ENCODE peak calls at places on chromosomes 1 and 21, in eight cellular contexts. One of them, this sample, is unnamed.

GRCh38 chr21:37849703-37850102 is 66.6 kb downstream of the KCNJ6 start:
- DNase-seq in AG04450: peak; percentile 66
- DNase-seq in esophagus muscularis mucosa: no peak
- DNase-seq in ovary: no peak
- DNase-seq in cardiac muscle cell: peak; percentile 72
- DNase-seq in sigmoid colon: no peak
- DNase-seq in CD8-positive, alpha-beta memory T cell: no peak
- DNase-seq in left lung: no peak
- DNase-seq in this sample: no peak

GRCh38 chr1:203120325-203121138 is 7.0 kb upstream of the ADORA1 start:
- DNase-seq in sigmoid colon: peak; percentile 46
- DNase-seq in left lung: no peak
- DNase-seq in cardiac muscle cell: no peak
- DNase-seq in CD8-positive, alpha-beta memory T cell: no peak
- DNase-seq in esophagus muscularis mucosa: peak; percentile 64
- DNase-seq in ovary: no peak
- DNase-seq in AG04450: no peak
- DNase-seq in this sample: no peak

GRCh38 chr21:17658931-17659330 is 46.2 kb upstream of the BTG3 start:
- DNase-seq in ovary: no peak
- DNase-seq in cardiac muscle cell: no peak
- DNase-seq in sigmoid colon: no peak
- DNase-seq in CD8-positive, alpha-beta memory T cell: no peak
- DNase-seq in left lung: no peak
- DNase-seq in AG04450: no peak
- DNase-seq in esophagus muscularis mucosa: no peak
- DNase-seq in this sample: no peak

GRCh38 chr1:113587475-113587874 is 171.8 kb downstream of the PHTF1 start:
- DNase-seq in esophagus muscularis mucosa: no peak
- DNase-seq in cardiac muscle cell: no peak
- DNase-seq in sigmoid colon: no peak
- DNase-seq in ovary: no peak
- DNase-seq in left lung: no peak
- DNase-seq in CD8-positive, alpha-beta memory T cell: no peak
- DNase-seq in AG04450: no peak
- DNase-seq in this sample: no peak

GRCh38 chr1:218482683-218483082 is 137.5 kb downstream of the TGFB2 start:
- DNase-seq in sigmoid colon: no peak
- DNase-seq in left lung: no peak
- DNase-seq in cardiac muscle cell: peak; percentile 94
- DNase-seq in esophagus muscularis mucosa: no peak
- DNase-seq in ovary: no peak
- DNase-seq in CD8-positive, alpha-beta memory T cell: no peak
- DNase-seq in AG04450: no peak
- DNase-seq in this sample: no peak

GRCh38 chr1:1080122-1080753 is 6.1 kb upstream of the RNF223 start:
- DNase-seq in esophagus muscularis mucosa: no peak
- DNase-seq in ovary: peak; percentile 70
- DNase-seq in left lung: peak; percentile 65
- DNase-seq in sigmoid colon: peak; percentile 75
- DNase-seq in cardiac muscle cell: peak; percentile 55
- DNase-seq in AG04450: no peak
- DNase-seq in CD8-positive, alpha-beta memory T cell: no peak
- DNase-seq in this sample: peak; percentile 87

GRCh38 chr1:177809844-177810243 is 160.0 kb downstream of the SEC16B start:
- DNase-seq in left lung: no peak
- DNase-seq in CD8-positive, alpha-beta memory T cell: no peak
- DNase-seq in cardiac muscle cell: no peak
- DNase-seq in AG04450: no peak
- DNase-seq in esophagus muscularis mucosa: no peak
- DNase-seq in sigmoid colon: no peak
- DNase-seq in ovary: no peak
- DNase-seq in this sample: no peak

GRCh38 chr1:51551848-51552296 is 32.8 kb upstream of the EPS15 start:
- DNase-seq in sigmoid colon: no peak
- DNase-seq in esophagus muscularis mucosa: no peak
- DNase-seq in CD8-positive, alpha-beta memory T cell: no peak
- DNase-seq in ovary: no peak
- DNase-seq in cardiac muscle cell: no peak
- DNase-seq in AG04450: no peak
- DNase-seq in left lung: no peak
- DNase-seq in this sample: no peak

GRCh38 chr1:197413564-197413963 is 145.5 kb downstream of the CRB1 start:
- DNase-seq in CD8-positive, alpha-beta memory T cell: no peak
- DNase-seq in cardiac muscle cell: no peak
- DNase-seq in AG04450: no peak
- DNase-seq in left lung: no peak
- DNase-seq in sigmoid colon: no peak
- DNase-seq in esophagus muscularis mucosa: no peak
- DNase-seq in ovary: no peak
- DNase-seq in this sample: no peak

GRCh38 chr1:38151399-38151798 is 104.8 kb upstream of the POU3F1 start:
- DNase-seq in sigmoid colon: no peak
- DNase-seq in left lung: no peak
- DNase-seq in esophagus muscularis mucosa: no peak
- DNase-seq in CD8-positive, alpha-beta memory T cell: no peak
- DNase-seq in AG04450: no peak
- DNase-seq in cardiac muscle cell: no peak
- DNase-seq in ovary: no peak
- DNase-seq in this sample: no peak

GRCh38 chr1:38153426-38154088 is 107.0 kb upstream of the POU3F1 start:
- DNase-seq in left lung: no peak
- DNase-seq in ovary: no peak
- DNase-seq in AG04450: no peak
- DNase-seq in esophagus muscularis mucosa: no peak
- DNase-seq in CD8-positive, alpha-beta memory T cell: no peak
- DNase-seq in cardiac muscle cell: no peak
- DNase-seq in sigmoid colon: no peak
- DNase-seq in this sample: no peak

GRCh38 chr1:38154089-38154470 is 107.5 kb upstream of the POU3F1 start:
- DNase-seq in left lung: no peak
- DNase-seq in cardiac muscle cell: no peak
- DNase-seq in esophagus muscularis mucosa: no peak
- DNase-seq in AG04450: no peak
- DNase-seq in sigmoid colon: no peak
- DNase-seq in ovary: no peak
- DNase-seq in CD8-positive, alpha-beta memory T cell: no peak
- DNase-seq in this sample: no peak

GRCh38 chr1:38152351-38153082 is 105.9 kb upstream of the POU3F1 start:
- DNase-seq in left lung: no peak
- DNase-seq in AG04450: no peak
- DNase-seq in CD8-positive, alpha-beta memory T cell: no peak
- DNase-seq in sigmoid colon: no peak
- DNase-seq in esophagus muscularis mucosa: no peak
- DNase-seq in ovary: no peak
- DNase-seq in cardiac muscle cell: no peak
- DNase-seq in this sample: no peak
- H3K27ac ChIP-seq in left lung: no peak overlapping the region
- H3K27ac ChIP-seq in AG04450: no peak overlapping the region
- H3K27ac ChIP-seq in CD8-positive, alpha-beta memory T cell: no peak overlapping the region
- H3K27ac ChIP-seq in sigmoid colon: no peak overlapping the region
- H3K27ac ChIP-seq in esophagus muscularis mucosa: no peak overlapping the region
- H3K27ac ChIP-seq in ovary: no peak overlapping the region
- H3K27ac ChIP-seq in cardiac muscle cell: no peak overlapping the region
- H3K27ac ChIP-seq in this sample: no peak overlapping the region

GRCh38 chr1:8544644-8545043 is 226.7 kb downstream of the SLC45A1 start:
- DNase-seq in ovary: no peak
- DNase-seq in AG04450: no peak
- DNase-seq in left lung: no peak
- DNase-seq in sigmoid colon: no peak
- DNase-seq in cardiac muscle cell: no peak
- DNase-seq in esophagus muscularis mucosa: no peak
- DNase-seq in CD8-positive, alpha-beta memory T cell: no peak
- DNase-seq in this sample: no peak
- H3K27ac ChIP-seq in ovary: no peak overlapping the region
- H3K27ac ChIP-seq in AG04450: no peak overlapping the region
- H3K27ac ChIP-seq in left lung: no peak overlapping the region
- H3K27ac ChIP-seq in sigmoid colon: no peak overlapping the region
- H3K27ac ChIP-seq in cardiac muscle cell: no peak overlapping the region
- H3K27ac ChIP-seq in esophagus muscularis mucosa: no peak overlapping the region
- H3K27ac ChIP-seq in CD8-positive, alpha-beta memory T cell: no peak overlapping the region
- H3K27ac ChIP-seq in this sample: no peak overlapping the region

DNA sequence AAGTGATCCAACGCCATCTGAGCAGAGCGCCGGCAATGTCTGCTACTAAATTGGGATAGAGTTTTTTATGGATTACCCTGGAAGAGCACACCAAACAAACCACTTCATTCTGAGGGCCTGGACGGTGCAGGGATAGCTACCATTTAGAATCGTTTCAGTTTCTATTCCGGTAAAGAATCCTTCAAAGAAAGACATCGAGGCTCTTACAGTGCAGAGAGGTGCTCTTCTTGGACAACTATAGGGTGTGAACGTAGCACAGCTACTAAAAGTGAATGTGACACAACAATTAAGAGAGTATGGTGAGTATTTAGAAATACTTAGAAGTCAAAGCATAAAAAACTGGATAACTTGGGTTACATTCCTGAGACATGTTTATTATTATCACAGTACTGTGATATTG is 16.1 kb downstream of the HIVEP3 start:
- DNase-seq in cardiac muscle cell: no peak
- DNase-seq in CD8-positive, alpha-beta memory T cell: no peak
- DNase-seq in esophagus muscularis mucosa: peak; percentile 47
- DNase-seq in sigmoid colon: no peak
- DNase-seq in AG04450: no peak
- DNase-seq in left lung: no peak
- DNase-seq in ovary: no peak
- DNase-seq in this sample: no peak
- H3K27ac ChIP-seq in cardiac muscle cell: no peak overlapping the region
- H3K27ac ChIP-seq in CD8-positive, alpha-beta memory T cell: no peak overlapping the region
- H3K27ac ChIP-seq in esophagus muscularis mucosa: no peak overlapping the region
- H3K27ac ChIP-seq in sigmoid colon: no peak overlapping the region
- H3K27ac ChIP-seq in AG04450: peak overlapping the region; percentile 61
- H3K27ac ChIP-seq in left lung: no peak overlapping the region
- H3K27ac ChIP-seq in ovary: no peak overlapping the region
- H3K27ac ChIP-seq in this sample: peak overlapping the region; percentile 42

GRCh38 chr1:223041481-223041880 is 101.6 kb downstream of the TLR5 start:
- DNase-seq in AG04450: no peak
- DNase-seq in sigmoid colon: no peak
- DNase-seq in esophagus muscularis mucosa: no peak
- DNase-seq in cardiac muscle cell: no peak
- DNase-seq in left lung: no peak
- DNase-seq in ovary: no peak
- DNase-seq in CD8-positive, alpha-beta memory T cell: no peak
- DNase-seq in this sample: no peak
- H3K27ac ChIP-seq in AG04450: no peak overlapping the region
- H3K27ac ChIP-seq in sigmoid colon: no peak overlapping the region
- H3K27ac ChIP-seq in esophagus muscularis mucosa: no peak overlapping the region
- H3K27ac ChIP-seq in cardiac muscle cell: no peak overlapping the region
- H3K27ac ChIP-seq in left lung: no peak overlapping the region
- H3K27ac ChIP-seq in ovary: no peak overlapping the region
- H3K27ac ChIP-seq in CD8-positive, alpha-beta memory T cell: no peak overlapping the region
- H3K27ac ChIP-seq in this sample: no peak overlapping the region

GRCh38 chr1:93678491-93678890 is 3.1 kb downstream of the BCAR3 start:
- DNase-seq in ovary: no peak
- DNase-seq in cardiac muscle cell: no peak
- DNase-seq in AG04450: no peak
- DNase-seq in esophagus muscularis mucosa: no peak
- DNase-seq in left lung: no peak
- DNase-seq in sigmoid colon: no peak
- DNase-seq in CD8-positive, alpha-beta memory T cell: no peak
- DNase-seq in this sample: no peak
- H3K27ac ChIP-seq in ovary: no peak overlapping the region
- H3K27ac ChIP-seq in cardiac muscle cell: no peak overlapping the region
- H3K27ac ChIP-seq in AG04450: peak overlapping the region; percentile 40
- H3K27ac ChIP-seq in esophagus muscularis mucosa: no peak overlapping the region
- H3K27ac ChIP-seq in left lung: peak overlapping the region; percentile 94
- H3K27ac ChIP-seq in sigmoid colon: peak overlapping the region; percentile 89
- H3K27ac ChIP-seq in CD8-positive, alpha-beta memory T cell: no peak overlapping the region
- H3K27ac ChIP-seq in this sample: no peak overlapping the region

DNA sequence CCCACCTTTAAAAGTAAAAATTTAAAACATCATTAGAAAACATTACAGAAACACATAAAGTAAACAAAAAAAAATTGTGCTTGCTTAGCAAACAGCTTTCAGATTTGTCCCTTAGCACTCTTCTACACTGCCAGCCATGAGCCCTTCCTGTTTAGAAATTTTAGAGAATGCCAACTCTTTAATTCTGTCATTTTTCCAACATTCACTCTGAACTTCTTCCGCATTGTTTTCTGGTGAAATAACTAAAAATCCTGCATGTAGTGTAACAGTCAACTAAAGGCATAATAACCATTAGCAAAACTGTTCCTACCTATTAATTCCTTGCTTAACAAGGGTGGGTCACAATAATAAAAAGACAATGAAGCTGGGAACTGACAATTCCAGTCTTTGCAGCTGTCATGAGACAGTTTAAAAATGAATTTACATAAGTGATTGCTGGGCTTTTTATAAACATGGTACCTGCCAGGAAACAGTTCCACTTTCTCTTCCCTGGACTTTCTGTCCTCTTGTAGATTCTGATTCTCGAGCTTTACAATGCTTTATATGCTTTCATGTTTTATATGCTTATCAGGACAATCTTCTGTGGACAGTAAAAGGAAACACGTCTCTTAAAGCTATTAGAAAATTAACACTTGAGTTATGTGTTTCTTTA is 19.0 kb downstream of the GNG12 start:
- DNase-seq in sigmoid colon: no peak
- DNase-seq in esophagus muscularis mucosa: no peak
- DNase-seq in CD8-positive, alpha-beta memory T cell: no peak
- DNase-seq in AG04450: no peak
- DNase-seq in left lung: no peak
- DNase-seq in cardiac muscle cell: no peak
- DNase-seq in ovary: no peak
- DNase-seq in this sample: no peak
- H3K27ac ChIP-seq in sigmoid colon: no peak overlapping the region
- H3K27ac ChIP-seq in esophagus muscularis mucosa: peak overlapping the region; percentile 66
- H3K27ac ChIP-seq in CD8-positive, alpha-beta memory T cell: no peak overlapping the region
- H3K27ac ChIP-seq in AG04450: no peak overlapping the region
- H3K27ac ChIP-seq in left lung: peak overlapping the region; percentile 74
- H3K27ac ChIP-seq in cardiac muscle cell: peak overlapping the region; percentile 64
- H3K27ac ChIP-seq in ovary: no peak overlapping the region
- H3K27ac ChIP-seq in this sample: peak overlapping the region; percentile 60

DNA sequence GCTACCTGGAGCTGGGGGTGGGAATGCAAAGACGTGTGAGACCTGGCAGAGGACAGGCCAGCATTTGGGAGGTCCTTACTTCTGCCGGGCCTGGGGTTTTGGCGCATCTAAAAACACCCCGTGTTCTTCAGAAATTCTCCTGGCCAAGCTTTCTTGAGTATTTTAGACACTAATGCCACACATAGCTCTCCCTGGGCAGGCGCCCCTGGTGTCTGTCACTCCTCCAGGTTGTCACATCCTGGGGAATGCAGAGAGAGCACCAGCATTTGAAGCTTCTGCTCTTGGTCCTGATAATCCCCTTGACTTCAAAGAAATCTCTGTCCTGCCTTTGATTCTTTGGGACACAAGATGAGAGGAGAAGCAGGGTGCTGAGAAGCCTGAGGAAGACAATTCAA is 6.0 kb downstream of the CAPN9 start:
- DNase-seq in AG04450: no peak
- DNase-seq in sigmoid colon: no peak
- DNase-seq in ovary: no peak
- DNase-seq in left lung: peak; percentile 7
- DNase-seq in CD8-positive, alpha-beta memory T cell: no peak
- DNase-seq in cardiac muscle cell: no peak
- DNase-seq in esophagus muscularis mucosa: no peak
- DNase-seq in this sample: no peak
- H3K27ac ChIP-seq in AG04450: no peak overlapping the region
- H3K27ac ChIP-seq in sigmoid colon: peak overlapping the region; percentile 48
- H3K27ac ChIP-seq in ovary: peak overlapping the region; percentile 50
- H3K27ac ChIP-seq in left lung: no peak overlapping the region
- H3K27ac ChIP-seq in CD8-positive, alpha-beta memory T cell: no peak overlapping the region
- H3K27ac ChIP-seq in cardiac muscle cell: peak overlapping the region; percentile 85
- H3K27ac ChIP-seq in esophagus muscularis mucosa: no peak overlapping the region
- H3K27ac ChIP-seq in this sample: peak overlapping the region; percentile 24

This sample was measured in upper lobe of right lung.